ENCODE peak calls at places on chromosome 18, in ten cellular contexts. U is endodermal cell; R is DND-41; F is lower lobe of right lung; N is prostate gland; O is fibroblast of lung; Y is CD4-positive, alpha-beta memory T cell; S is cardiac muscle cell; M is esophagus muscularis mucosa; P is gastrocnemius medialis. I is an unnamed sample.

GRCh38 chr18:24530630-24531111 is 70.2 kb downstream of the HRH4 start:
- DNase-seq in O (peak; percentile 82), S (no peak), N (no peak), M (peak; percentile 75), Y (no peak), P (no peak), F (no peak), U (no peak), R (no peak), I (no peak)

GRCh38 chr18:22609642-22610041 is 191.9 kb upstream of the CTAGE1 start:
- DNase-seq in R (no peak), Y (no peak), S (peak; percentile 7), O (peak; percentile 63), P (no peak), N (no peak), F (peak; percentile 58), M (no peak), U (peak; percentile 65), I (no peak)

GRCh38 chr18:2186967-2187366 is 384.3 kb downstream of the METTL4 start:
- DNase-seq in N (no peak), O (no peak), U (no peak), S (no peak), M (no peak), F (no peak), R (no peak), P (no peak), Y (no peak), I (no peak)

GRCh38 chr18:41096504-41096903 is 858.5 kb upstream of the PIK3C3 start:
- DNase-seq in P (no peak), R (no peak), M (no peak), Y (no peak), F (no peak), U (no peak), N (no peak), S (peak; percentile 61), O (peak; percentile 68), I (no peak)

GRCh38 chr18:48222118-48222517 is 187.1 kb downstream of the ZBTB7C start:
- DNase-seq in U (no peak), F (peak; percentile 65), Y (peak; percentile 40), N (peak; percentile 74), P (peak; percentile 68), M (peak; percentile 81), O (peak; percentile 52), S (peak; percentile 35), R (peak; percentile 54), I (peak; percentile 75)

GRCh38 chr18:69257861-69258458 is 142.7 kb upstream of the DOK6 start:
- DNase-seq in F (no peak), P (no peak), M (no peak), S (no peak), N (no peak), R (no peak), Y (no peak), O (peak; percentile 87), U (no peak), I (no peak)

GRCh38 chr18:48832961-48833700 is 117.6 kb downstream of the SMAD7 start:
- DNase-seq in S (no peak), U (peak; percentile 76), Y (no peak), F (peak; percentile 73), O (peak; percentile 96), P (peak; percentile 13), N (no peak), R (no peak), M (no peak), I (peak; percentile 72)

GRCh38 chr18:54392621-54393023 is 34.9 kb downstream of the C18orf54 start:
- DNase-seq in N (no peak), P (no peak), R (no peak), U (peak; percentile 52), M (no peak), Y (peak; percentile 51), O (peak; percentile 54), F (no peak), S (peak; percentile 78), I (no peak)

GRCh38 chr18:23141022-23141999 is 6.0 kb downstream of the CABLES1 start:
- DNase-seq in R (no peak), O (no peak), N (no peak), P (peak; percentile 27), U (no peak), Y (no peak), M (no peak), F (no peak), S (peak; percentile 50), I (peak; percentile 89)

GRCh38 chr18:53451902-53452301 is 772.6 kb downstream of the MBD2 start:
- DNase-seq in P (no peak), F (no peak), M (no peak), N (no peak), R (no peak), Y (no peak), O (no peak), S (no peak), U (no peak), I (no peak)

GRCh38 chr18:28002841-28003240 is 174.1 kb downstream of the CDH2 start:
- DNase-seq in M (no peak), R (no peak), N (no peak), F (no peak), P (no peak), U (no peak), Y (no peak), O (no peak), S (no peak), I (no peak)

GRCh38 chr18:64082513-64082912 is 66.4 kb downstream of the LINC00305 start:
- DNase-seq in Y (no peak), N (no peak), M (no peak), P (no peak), F (no peak), R (no peak), U (no peak), O (no peak), S (no peak), I (no peak)

GRCh38 chr18:11005528-11005927 is 143.8 kb downstream of the PIEZO2 start:
- DNase-seq in P (no peak), M (peak; percentile 93), N (no peak), F (no peak), Y (no peak), O (peak; percentile 60), R (no peak), U (peak; percentile 78), S (no peak), I (no peak)

GRCh38 chr18:23912356-23912755 is 102.2 kb upstream of the TTC39C start:
- DNase-seq in N (no peak), O (peak; percentile 32), F (no peak), U (no peak), M (no peak), Y (no peak), R (no peak), S (no peak), P (no peak), I (no peak)

GRCh38 chr18:49227456-49227855 is 233.0 kb downstream of the DYM start:
- DNase-seq in R (peak; percentile 59), F (no peak), Y (peak; percentile 62), N (no peak), S (no peak), P (no peak), U (no peak), O (no peak), M (no peak), I (peak; percentile 53)

GRCh38 chr18:79193826-79194225 is 124.6 kb downstream of the ATP9B start:
- DNase-seq in N (no peak), R (no peak), F (no peak), S (no peak), M (no peak), Y (no peak), O (no peak), P (no peak), U (no peak), I (no peak)

GRCh38 chr18:78983530-78983929 is 3.9 kb downstream of the SALL3 start:
- DNase-seq in O (peak; percentile 37), U (no peak), Y (no peak), M (no peak), S (no peak), R (no peak), F (no peak), P (no peak), N (no peak), I (no peak)

GRCh38 chr18:34867520-34867919 is 157.4 kb downstream of the DTNA start:
- DNase-seq in S (peak; percentile 21), R (peak; percentile 53), O (no peak), P (peak; percentile 28), U (peak; percentile 83), M (no peak), F (no peak), N (no peak), Y (no peak), I (no peak)

GRCh38 chr18:8960740-8961657 is 141.5 kb upstream of the NDUFV2 start:
- DNase-seq in S (no peak), P (no peak), U (no peak), O (peak; percentile 90), Y (no peak), M (no peak), F (no peak), R (no peak), N (no peak), I (no peak)

GRCh38 chr18:13378150-13378549 is 159.6 kb downstream of the LDLRAD4 start:
- DNase-seq in Y (peak; percentile 18), O (no peak), M (no peak), S (no peak), R (no peak), U (peak; percentile 44), F (no peak), N (no peak), P (no peak), I (no peak)
- H3K27ac ChIP-seq in Y (peak overlapping the region; percentile 76), O (no peak overlapping the region), M (no peak overlapping the region), S (peak overlapping the region; percentile 56), R (peak overlapping the region; percentile 15), U (no peak overlapping the region), F (no peak overlapping the region), N (no peak overlapping the region), P (no peak overlapping the region), I (no peak overlapping the region)

DNA sequence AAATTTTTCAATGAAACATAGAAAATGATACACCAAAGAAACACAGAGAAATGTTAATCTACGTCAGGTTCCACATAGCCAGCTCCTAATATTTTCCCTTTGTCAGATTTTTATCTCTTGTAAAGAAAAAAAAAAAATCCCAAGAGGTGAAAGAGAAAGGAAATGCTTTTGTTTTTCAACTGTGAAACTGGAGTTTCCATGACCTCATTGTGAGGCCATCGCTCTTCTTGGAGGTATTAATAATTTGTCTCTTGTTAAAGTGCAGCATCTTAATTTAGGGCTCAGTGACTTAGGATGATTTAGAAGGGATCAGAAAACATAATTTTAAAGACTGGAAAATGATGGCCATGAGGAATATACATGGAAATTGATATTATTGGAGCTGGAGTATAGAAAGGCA is 21.7 kb downstream of the ARHGAP28 start:
- DNase-seq in P (no peak), Y (no peak), M (no peak), S (no peak), O (peak; percentile 29), N (no peak), F (no peak), R (no peak), U (no peak), I (no peak)
- H3K27ac ChIP-seq in P (peak overlapping the region; percentile 85), Y (no peak overlapping the region), M (no peak overlapping the region), S (no peak overlapping the region), O (no peak overlapping the region), N (no peak overlapping the region), F (no peak overlapping the region), R (no peak overlapping the region), U (peak overlapping the region; percentile 98), I (no peak overlapping the region)

GRCh38 chr18:46400449-46400848 is 256.6 kb downstream of the LOXHD1 start:
- DNase-seq in R (no peak), O (no peak), F (no peak), S (no peak), U (no peak), M (no peak), N (no peak), Y (no peak), P (no peak), I (no peak)
- H3K27ac ChIP-seq in R (no peak overlapping the region), O (no peak overlapping the region), F (no peak overlapping the region), S (no peak overlapping the region), U (no peak overlapping the region), M (no peak overlapping the region), N (no peak overlapping the region), Y (no peak overlapping the region), P (no peak overlapping the region), I (no peak overlapping the region)

GRCh38 chr18:55422456-55423185 is 165.4 kb downstream of the TCF4 start:
- DNase-seq in M (no peak), S (no peak), F (no peak), N (no peak), Y (no peak), U (no peak), R (no peak), O (peak; percentile 79), P (peak; percentile 45), I (peak; percentile 37)
- H3K27ac ChIP-seq in M (peak overlapping the region; percentile 61), S (no peak overlapping the region), F (peak overlapping the region; percentile 66), N (no peak overlapping the region), Y (no peak overlapping the region), U (peak overlapping the region; percentile 90), R (no peak overlapping the region), O (peak overlapping the region; percentile 67), P (peak overlapping the region; percentile 87), I (peak overlapping the region; percentile 59)

I was measured in Peyer's patch.